ENCODE peak calls at places on chromosomes 12 and 14, in five cellular contexts. One of them, this sample, is unnamed. For H3K4me1, the result is how much of the 10 kb centered on the place peaks cover.

GRCh38 chr12:51324953-51325352 is 979 bp upstream of the BIN2 start:
- DNase-seq in ovary: no peak
- DNase-seq in lower lobe of right lung: no peak
- DNase-seq in aorta: no peak
- DNase-seq in mammary epithelial cell: no peak
- DNase-seq in this sample: no peak

GRCh38 chr14:72686101-72686500 is 207.8 kb downstream of the DPF3 start:
- DNase-seq in lower lobe of right lung: no peak
- DNase-seq in ovary: no peak
- DNase-seq in aorta: no peak
- DNase-seq in mammary epithelial cell: no peak
- DNase-seq in this sample: no peak

GRCh38 chr12:60402996-60403395 is 807.2 kb downstream of the SLC16A7 start:
- DNase-seq in lower lobe of right lung: no peak
- DNase-seq in aorta: no peak
- DNase-seq in ovary: no peak
- DNase-seq in mammary epithelial cell: no peak
- DNase-seq in this sample: no peak

GRCh38 chr14:64736271-64737131 is 32.3 kb downstream of the PLEKHG3 start:
- DNase-seq in mammary epithelial cell: no peak
- DNase-seq in aorta: no peak
- DNase-seq in ovary: no peak
- DNase-seq in lower lobe of right lung: peak
- DNase-seq in this sample: no peak

GRCh38 chr12:65123435-65124063 is 2.4 kb upstream of the WIF1 start:
- DNase-seq in ovary: no peak
- DNase-seq in lower lobe of right lung: no peak
- DNase-seq in mammary epithelial cell: peak
- DNase-seq in aorta: no peak
- DNase-seq in this sample: peak

GRCh38 chr12:12560587-12561304 is 1.9 kb downstream of the DUSP16 start:
- DNase-seq in ovary: peak
- DNase-seq in mammary epithelial cell: peak
- DNase-seq in aorta: no peak
- DNase-seq in lower lobe of right lung: no peak
- DNase-seq in this sample: peak

GRCh38 chr14:56138987-56139386 is 20.8 kb downstream of the PELI2 start:
- DNase-seq in lower lobe of right lung: no peak
- DNase-seq in mammary epithelial cell: no peak
- DNase-seq in aorta: no peak
- DNase-seq in ovary: no peak
- DNase-seq in this sample: no peak

GRCh38 chr12:27984275-27984674 is 11.7 kb upstream of the PTHLH start:
- DNase-seq in lower lobe of right lung: no peak
- DNase-seq in ovary: no peak
- DNase-seq in aorta: no peak
- DNase-seq in mammary epithelial cell: peak
- DNase-seq in this sample: no peak

GRCh38 chr14:94050231-94050880 is 24.2 kb downstream of the OTUB2 start:
- DNase-seq in ovary: peak
- DNase-seq in aorta: no peak
- DNase-seq in mammary epithelial cell: no peak
- DNase-seq in lower lobe of right lung: peak
- DNase-seq in this sample: peak

GRCh38 chr14:63672417-63673180 is 30.9 kb upstream of the WDR89 start:
- DNase-seq in aorta: no peak
- DNase-seq in lower lobe of right lung: no peak
- DNase-seq in mammary epithelial cell: no peak
- DNase-seq in ovary: no peak
- DNase-seq in this sample: no peak

GRCh38 chr14:91078095-91078737 is 17.8 kb upstream of the RPS6KA5 start:
- DNase-seq in lower lobe of right lung: no peak
- DNase-seq in aorta: no peak
- DNase-seq in ovary: no peak
- DNase-seq in mammary epithelial cell: no peak
- DNase-seq in this sample: no peak

GRCh38 chr12:102690267-102690666 is 209.9 kb upstream of the IGF1 start:
- DNase-seq in aorta: no peak
- DNase-seq in mammary epithelial cell: no peak
- DNase-seq in lower lobe of right lung: no peak
- DNase-seq in ovary: no peak
- DNase-seq in this sample: no peak

GRCh38 chr12:45244561-45245348 is 28.9 kb downstream of the ANO6 start:
- DNase-seq in lower lobe of right lung: no peak
- DNase-seq in ovary: no peak
- DNase-seq in aorta: no peak
- DNase-seq in mammary epithelial cell: no peak
- DNase-seq in this sample: no peak

GRCh38 chr12:106288510-106289195 is 13.9 kb upstream of the TCP11L2 start:
- DNase-seq in ovary: no peak
- DNase-seq in lower lobe of right lung: no peak
- DNase-seq in mammary epithelial cell: peak
- DNase-seq in aorta: no peak
- DNase-seq in this sample: no peak

GRCh38 chr14:90274808-90275454 is 18.6 kb downstream of the PSMC1 start:
- DNase-seq in aorta: peak
- DNase-seq in mammary epithelial cell: peak
- DNase-seq in lower lobe of right lung: no peak
- DNase-seq in ovary: no peak
- DNase-seq in this sample: no peak

GRCh38 chr12:138171-138897 is 71.8 kb downstream of the IQSEC3 start:
- DNase-seq in lower lobe of right lung: no peak
- DNase-seq in ovary: no peak
- DNase-seq in mammary epithelial cell: no peak
- DNase-seq in aorta: no peak
- DNase-seq in this sample: no peak

GRCh38 chr12:94078138-94078723 is 70.1 kb upstream of the PLXNC1 start:
- DNase-seq in mammary epithelial cell: no peak
- DNase-seq in lower lobe of right lung: no peak
- DNase-seq in aorta: no peak
- DNase-seq in ovary: no peak
- DNase-seq in this sample: no peak

GRCh38 chr12:27821259-27821973 is 41.4 kb upstream of the MANSC4 start:
- DNase-seq in lower lobe of right lung: no peak
- DNase-seq in aorta: no peak
- DNase-seq in ovary: no peak
- DNase-seq in mammary epithelial cell: peak
- DNase-seq in this sample: peak

GRCh38 chr14:74941676-74942097 is 13.7 kb downstream of the PGF start:
- DNase-seq in mammary epithelial cell: no peak
- DNase-seq in aorta: peak
- DNase-seq in ovary: no peak
- DNase-seq in lower lobe of right lung: peak
- DNase-seq in this sample: no peak

GRCh38 chr12:43210437-43211197 is 341.4 kb downstream of the ADAMTS20 start:
- DNase-seq in lower lobe of right lung: no peak
- DNase-seq in aorta: no peak
- DNase-seq in ovary: peak
- DNase-seq in mammary epithelial cell: peak
- DNase-seq in this sample: peak

GRCh38 chr14:59897757-59898383 is 22.1 kb upstream of the LRRC9 start:
- DNase-seq in aorta: no peak
- DNase-seq in mammary epithelial cell: peak
- DNase-seq in lower lobe of right lung: no peak
- DNase-seq in ovary: no peak
- DNase-seq in this sample: peak

GRCh38 chr14:36852853-36853634 is 191.4 kb downstream of the PAX9 start:
- DNase-seq in ovary: no peak
- DNase-seq in aorta: no peak
- DNase-seq in mammary epithelial cell: no peak
- DNase-seq in lower lobe of right lung: peak
- DNase-seq in this sample: no peak

GRCh38 chr12:102642199-102642598 is 161.8 kb upstream of the IGF1 start:
- DNase-seq in lower lobe of right lung: no peak
- DNase-seq in aorta: no peak
- DNase-seq in mammary epithelial cell: no peak
- DNase-seq in ovary: no peak
- DNase-seq in this sample: peak

GRCh38 chr14:89408907-89409675 is 7.9 kb downstream of the FOXN3 start:
- DNase-seq in lower lobe of right lung: no peak
- DNase-seq in mammary epithelial cell: peak
- DNase-seq in ovary: no peak
- DNase-seq in aorta: no peak
- DNase-seq in this sample: peak

GRCh38 chr14:106459971-106460730 is 933.8 kb downstream of the TMEM121 start:
- DNase-seq in ovary: no peak
- DNase-seq in mammary epithelial cell: no peak
- DNase-seq in aorta: no peak
- DNase-seq in lower lobe of right lung: no peak
- DNase-seq in this sample: no peak

GRCh38 chr14:84162658-84163057 is 1367.3 kb upstream of the FLRT2 start:
- DNase-seq in aorta: no peak
- DNase-seq in lower lobe of right lung: no peak
- DNase-seq in mammary epithelial cell: no peak
- DNase-seq in ovary: no peak
- DNase-seq in this sample: no peak

GRCh38 chr12:54301428-54302045 is 722 bp upstream of the NFE2 start:
- DNase-seq in lower lobe of right lung: no peak
- DNase-seq in mammary epithelial cell: no peak
- DNase-seq in ovary: no peak
- DNase-seq in aorta: no peak
- DNase-seq in this sample: no peak

GRCh38 chr12:124608451-124608870 is 41.0 kb upstream of the NCOR2 start:
- DNase-seq in ovary: no peak
- DNase-seq in mammary epithelial cell: no peak
- DNase-seq in lower lobe of right lung: no peak
- DNase-seq in aorta: no peak
- DNase-seq in this sample: no peak

GRCh38 chr12:39161686-39162085 is 256.3 kb upstream of the CPNE8 start:
- DNase-seq in lower lobe of right lung: no peak
- DNase-seq in mammary epithelial cell: no peak
- DNase-seq in aorta: no peak
- DNase-seq in ovary: no peak
- DNase-seq in this sample: no peak

GRCh38 chr12:104886418-104887401 is 71.4 kb downstream of the SLC41A2 start:
- DNase-seq in ovary: no peak
- DNase-seq in lower lobe of right lung: no peak
- DNase-seq in mammary epithelial cell: no peak
- DNase-seq in aorta: no peak
- DNase-seq in this sample: no peak

GRCh38 chr12:5244513-5244972 is 187.4 kb upstream of the NTF3 start:
- DNase-seq in mammary epithelial cell: no peak
- DNase-seq in lower lobe of right lung: no peak
- DNase-seq in ovary: no peak
- DNase-seq in aorta: no peak
- DNase-seq in this sample: no peak

GRCh38 chr14:79056879-79057278 is 886.7 kb downstream of the NRXN3 start:
- DNase-seq in lower lobe of right lung: no peak
- DNase-seq in aorta: no peak
- DNase-seq in mammary epithelial cell: peak
- DNase-seq in ovary: no peak
- DNase-seq in this sample: no peak

GRCh38 chr12:57864811-57865751 is 18.6 kb upstream of the CTDSP2 start:
- DNase-seq in lower lobe of right lung: peak
- DNase-seq in aorta: peak
- DNase-seq in mammary epithelial cell: peak
- DNase-seq in ovary: peak
- DNase-seq in this sample: peak

GRCh38 chr12:50033317-50033679 is 8.0 kb upstream of the RACGAP1 start:
- DNase-seq in ovary: no peak
- DNase-seq in aorta: peak
- DNase-seq in lower lobe of right lung: peak
- DNase-seq in mammary epithelial cell: no peak
- DNase-seq in this sample: no peak

GRCh38 chr12:113373966-113374365 is 15.6 kb downstream of the PLBD2 start:
- DNase-seq in mammary epithelial cell: no peak
- DNase-seq in aorta: no peak
- DNase-seq in lower lobe of right lung: no peak
- DNase-seq in ovary: no peak
- DNase-seq in this sample: no peak

DNA sequence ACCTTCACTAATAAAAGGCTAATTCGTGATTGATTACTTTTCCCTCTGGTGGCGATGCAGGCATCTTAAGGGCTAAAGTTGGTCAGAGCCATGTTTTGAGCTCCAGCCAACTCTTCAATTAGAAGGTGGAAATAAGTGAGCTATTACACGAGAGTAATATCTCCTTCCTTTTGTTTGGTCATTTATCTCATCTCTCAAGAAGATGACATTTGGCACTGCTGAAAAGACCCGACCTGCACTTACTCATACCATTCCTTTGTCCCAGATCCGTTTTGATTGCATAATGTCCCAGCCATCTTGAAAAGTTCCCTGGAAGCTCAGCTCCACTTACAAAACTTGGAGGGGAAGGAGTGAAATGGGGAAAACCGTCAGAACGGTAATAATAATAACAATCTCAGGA is 316.2 kb downstream of the VRK1 start:
- DNase-seq in aorta: no peak
- DNase-seq in ovary: no peak
- DNase-seq in mammary epithelial cell: no peak
- DNase-seq in lower lobe of right lung: no peak
- DNase-seq in this sample: no peak
- H3K27ac ChIP-seq in aorta: no peak
- H3K27ac ChIP-seq in ovary: no peak
- H3K27ac ChIP-seq in mammary epithelial cell: no peak
- H3K27ac ChIP-seq in lower lobe of right lung: no peak
- H3K27ac ChIP-seq in this sample: no peak

GRCh38 chr14:96507723-96508122 is 5.5 kb downstream of the PAPOLA start:
- DNase-seq in lower lobe of right lung: no peak
- DNase-seq in aorta: no peak
- DNase-seq in ovary: no peak
- DNase-seq in mammary epithelial cell: no peak
- DNase-seq in this sample: no peak
- H3K4me1 ChIP-seq in lower lobe of right lung: half or more
- H3K4me1 ChIP-seq in aorta: under half
- H3K4me1 ChIP-seq in ovary: under half
- H3K4me1 ChIP-seq in mammary epithelial cell: under half
- H3K4me1 ChIP-seq in this sample: under half

DNA sequence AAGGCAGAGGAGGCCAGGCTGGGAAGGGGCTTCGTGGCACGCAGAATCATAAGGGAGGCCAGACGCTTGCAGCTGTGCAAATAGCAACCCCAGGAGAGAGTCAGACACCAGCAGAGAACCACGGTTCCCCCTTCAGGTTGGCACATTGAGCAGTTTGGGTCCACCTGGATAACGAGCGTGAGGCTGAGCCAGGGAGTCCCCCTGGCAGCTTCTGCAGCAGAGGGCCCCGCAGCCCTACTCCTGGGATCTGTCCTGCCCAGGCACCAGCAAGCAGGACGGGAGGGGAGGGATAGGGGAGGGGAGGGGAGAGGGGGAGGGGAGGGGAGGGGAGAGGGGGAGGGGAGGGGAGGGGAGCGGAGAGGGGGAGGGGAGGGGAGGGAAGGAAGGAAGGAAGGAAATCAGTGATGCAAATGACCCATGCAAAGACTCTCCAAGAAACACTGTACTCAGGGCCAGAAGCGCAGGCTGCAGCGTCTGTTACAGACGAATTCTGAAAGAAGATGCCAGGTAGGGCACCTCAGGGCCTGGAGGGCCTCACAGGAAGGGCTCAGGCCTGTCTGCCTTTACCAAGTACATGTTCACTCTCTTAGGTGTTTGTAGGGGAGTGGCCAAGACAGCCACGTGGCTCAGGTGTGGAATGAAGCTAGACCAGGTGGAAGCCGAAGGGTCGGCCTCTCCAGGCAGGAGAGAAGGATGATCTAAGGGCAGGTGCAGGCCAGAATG is 32.3 kb upstream of the MMP17 start:
- DNase-seq in lower lobe of right lung: peak
- DNase-seq in ovary: no peak
- DNase-seq in aorta: no peak
- DNase-seq in mammary epithelial cell: peak
- DNase-seq in this sample: no peak
- H3K27ac ChIP-seq in lower lobe of right lung: no peak
- H3K27ac ChIP-seq in ovary: no peak
- H3K27ac ChIP-seq in aorta: no peak
- H3K27ac ChIP-seq in mammary epithelial cell: no peak
- H3K27ac ChIP-seq in this sample: no peak

GRCh38 chr14:104680806-104681688 is 8.4 kb upstream of the INF2 start:
- DNase-seq in mammary epithelial cell: peak
- DNase-seq in ovary: no peak
- DNase-seq in aorta: peak
- DNase-seq in lower lobe of right lung: peak
- DNase-seq in this sample: peak
- H3K4me1 ChIP-seq in mammary epithelial cell: half or more
- H3K4me1 ChIP-seq in ovary: under half
- H3K4me1 ChIP-seq in aorta: under half
- H3K4me1 ChIP-seq in lower lobe of right lung: half or more
- H3K4me1 ChIP-seq in this sample: half or more

This sample was measured in cardiac muscle cell.